ENCODE peak calls at places on chromosomes 6 and 20, in eight cellular contexts. One of them, this sample, is unnamed.

GRCh38 chr6:20644667-20645370 is 110.6 kb downstream of the CDKAL1 start:
- DNase-seq in head of caudate nucleus: no peak
- DNase-seq in tibial nerve: no peak
- DNase-seq in T-helper 1 cell: no peak
- DNase-seq in posterior vena cava: no peak
- DNase-seq in stimulated activated CD4-positive, alpha-beta T cell treated with anti-CD3 and anti-CD28 coated beads, Interleukin-4, amount 100 ng/mL, for 24 hours: no peak
- DNase-seq in NCI-H1105 treated with DMSO at 0.1 percent for 48 hours: no peak
- DNase-seq in KG1: no peak
- DNase-seq in this sample: no peak

GRCh38 chr6:6875818-6876470 is 231.8 kb upstream of the RREB1 start:
- DNase-seq in head of caudate nucleus: no peak
- DNase-seq in tibial nerve: no peak
- DNase-seq in T-helper 1 cell: no peak
- DNase-seq in posterior vena cava: no peak
- DNase-seq in stimulated activated CD4-positive, alpha-beta T cell treated with anti-CD3 and anti-CD28 coated beads, Interleukin-4, amount 100 ng/mL, for 24 hours: no peak
- DNase-seq in NCI-H1105 treated with DMSO at 0.1 percent for 48 hours: no peak
- DNase-seq in KG1: no peak
- DNase-seq in this sample: no peak

GRCh38 chr6:137799950-137800568 is 67.0 kb upstream of the TNFAIP3 start:
- DNase-seq in head of caudate nucleus: no peak
- DNase-seq in tibial nerve: no peak
- DNase-seq in T-helper 1 cell: peak; percentile 67
- DNase-seq in posterior vena cava: no peak
- DNase-seq in stimulated activated CD4-positive, alpha-beta T cell treated with anti-CD3 and anti-CD28 coated beads, Interleukin-4, amount 100 ng/mL, for 24 hours: peak; percentile 74
- DNase-seq in NCI-H1105 treated with DMSO at 0.1 percent for 48 hours: peak; percentile 72
- DNase-seq in KG1: no peak
- DNase-seq in this sample: peak; percentile 40

GRCh38 chr20:667351-668034 is 8.1 kb downstream of the SCRT2 start:
- DNase-seq in head of caudate nucleus: peak; percentile 27
- DNase-seq in tibial nerve: peak; percentile 35
- DNase-seq in T-helper 1 cell: peak; percentile 48
- DNase-seq in posterior vena cava: peak; percentile 87
- DNase-seq in stimulated activated CD4-positive, alpha-beta T cell treated with anti-CD3 and anti-CD28 coated beads, Interleukin-4, amount 100 ng/mL, for 24 hours: peak; percentile 62
- DNase-seq in NCI-H1105 treated with DMSO at 0.1 percent for 48 hours: peak; percentile 14
- DNase-seq in KG1: peak; percentile 9
- DNase-seq in this sample: peak; percentile 50

GRCh38 chr20:37656945-37657344 is 36.9 kb upstream of the CTNNBL1 start:
- DNase-seq in head of caudate nucleus: no peak
- DNase-seq in tibial nerve: no peak
- DNase-seq in T-helper 1 cell: no peak
- DNase-seq in posterior vena cava: no peak
- DNase-seq in stimulated activated CD4-positive, alpha-beta T cell treated with anti-CD3 and anti-CD28 coated beads, Interleukin-4, amount 100 ng/mL, for 24 hours: no peak
- DNase-seq in NCI-H1105 treated with DMSO at 0.1 percent for 48 hours: no peak
- DNase-seq in KG1: no peak
- DNase-seq in this sample: no peak

GRCh38 chr20:20549699-20550098 is 162.7 kb downstream of the RALGAPA2 start:
- DNase-seq in head of caudate nucleus: no peak
- DNase-seq in tibial nerve: no peak
- DNase-seq in T-helper 1 cell: no peak
- DNase-seq in posterior vena cava: no peak
- DNase-seq in stimulated activated CD4-positive, alpha-beta T cell treated with anti-CD3 and anti-CD28 coated beads, Interleukin-4, amount 100 ng/mL, for 24 hours: no peak
- DNase-seq in NCI-H1105 treated with DMSO at 0.1 percent for 48 hours: peak; percentile 42
- DNase-seq in KG1: no peak
- DNase-seq in this sample: no peak

GRCh38 chr6:39366875-39367618 is 44.5 kb upstream of the KCNK16 start:
- DNase-seq in head of caudate nucleus: peak; percentile 68
- DNase-seq in tibial nerve: no peak
- DNase-seq in T-helper 1 cell: no peak
- DNase-seq in posterior vena cava: no peak
- DNase-seq in stimulated activated CD4-positive, alpha-beta T cell treated with anti-CD3 and anti-CD28 coated beads, Interleukin-4, amount 100 ng/mL, for 24 hours: no peak
- DNase-seq in NCI-H1105 treated with DMSO at 0.1 percent for 48 hours: peak; percentile 27
- DNase-seq in KG1: no peak
- DNase-seq in this sample: no peak

GRCh38 chr20:605237-605636 is 4.9 kb downstream of the TCF15 start:
- DNase-seq in head of caudate nucleus: no peak
- DNase-seq in tibial nerve: no peak
- DNase-seq in T-helper 1 cell: no peak
- DNase-seq in posterior vena cava: peak; percentile 11
- DNase-seq in stimulated activated CD4-positive, alpha-beta T cell treated with anti-CD3 and anti-CD28 coated beads, Interleukin-4, amount 100 ng/mL, for 24 hours: no peak
- DNase-seq in NCI-H1105 treated with DMSO at 0.1 percent for 48 hours: no peak
- DNase-seq in KG1: no peak
- DNase-seq in this sample: no peak

GRCh38 chr6:80469977-80470376 is 363.5 kb downstream of the BCKDHB start:
- DNase-seq in head of caudate nucleus: no peak
- DNase-seq in tibial nerve: no peak
- DNase-seq in T-helper 1 cell: no peak
- DNase-seq in posterior vena cava: no peak
- DNase-seq in stimulated activated CD4-positive, alpha-beta T cell treated with anti-CD3 and anti-CD28 coated beads, Interleukin-4, amount 100 ng/mL, for 24 hours: no peak
- DNase-seq in NCI-H1105 treated with DMSO at 0.1 percent for 48 hours: no peak
- DNase-seq in KG1: no peak
- DNase-seq in this sample: no peak

GRCh38 chr6:19664878-19665715 is 172.1 kb upstream of the ID4 start:
- DNase-seq in head of caudate nucleus: no peak
- DNase-seq in tibial nerve: no peak
- DNase-seq in T-helper 1 cell: no peak
- DNase-seq in posterior vena cava: no peak
- DNase-seq in stimulated activated CD4-positive, alpha-beta T cell treated with anti-CD3 and anti-CD28 coated beads, Interleukin-4, amount 100 ng/mL, for 24 hours: no peak
- DNase-seq in NCI-H1105 treated with DMSO at 0.1 percent for 48 hours: no peak
- DNase-seq in KG1: no peak
- DNase-seq in this sample: no peak

GRCh38 chr6:30263734-30264133 is 50.5 kb upstream of the TRIM26 start:
- DNase-seq in head of caudate nucleus: no peak
- DNase-seq in tibial nerve: no peak
- DNase-seq in T-helper 1 cell: no peak
- DNase-seq in posterior vena cava: no peak
- DNase-seq in stimulated activated CD4-positive, alpha-beta T cell treated with anti-CD3 and anti-CD28 coated beads, Interleukin-4, amount 100 ng/mL, for 24 hours: no peak
- DNase-seq in NCI-H1105 treated with DMSO at 0.1 percent for 48 hours: no peak
- DNase-seq in KG1: no peak
- DNase-seq in this sample: no peak

GRCh38 chr6:139853302-139853992 is 479.0 kb upstream of the CITED2 start:
- DNase-seq in head of caudate nucleus: no peak
- DNase-seq in tibial nerve: no peak
- DNase-seq in T-helper 1 cell: no peak
- DNase-seq in posterior vena cava: no peak
- DNase-seq in stimulated activated CD4-positive, alpha-beta T cell treated with anti-CD3 and anti-CD28 coated beads, Interleukin-4, amount 100 ng/mL, for 24 hours: no peak
- DNase-seq in NCI-H1105 treated with DMSO at 0.1 percent for 48 hours: no peak
- DNase-seq in KG1: no peak
- DNase-seq in this sample: no peak

GRCh38 chr6:44977406-44977740 is 350.8 kb upstream of the RUNX2 start:
- DNase-seq in head of caudate nucleus: no peak
- DNase-seq in tibial nerve: no peak
- DNase-seq in T-helper 1 cell: no peak
- DNase-seq in posterior vena cava: no peak
- DNase-seq in stimulated activated CD4-positive, alpha-beta T cell treated with anti-CD3 and anti-CD28 coated beads, Interleukin-4, amount 100 ng/mL, for 24 hours: no peak
- DNase-seq in NCI-H1105 treated with DMSO at 0.1 percent for 48 hours: no peak
- DNase-seq in KG1: no peak
- DNase-seq in this sample: no peak

GRCh38 chr6:37209461-37210205 is 39.7 kb downstream of the PIM1 start:
- DNase-seq in head of caudate nucleus: no peak
- DNase-seq in tibial nerve: no peak
- DNase-seq in T-helper 1 cell: peak; percentile 48
- DNase-seq in posterior vena cava: no peak
- DNase-seq in stimulated activated CD4-positive, alpha-beta T cell treated with anti-CD3 and anti-CD28 coated beads, Interleukin-4, amount 100 ng/mL, for 24 hours: peak; percentile 36
- DNase-seq in NCI-H1105 treated with DMSO at 0.1 percent for 48 hours: no peak
- DNase-seq in KG1: no peak
- DNase-seq in this sample: peak; percentile 15

GRCh38 chr20:2004171-2004570 is 10.3 kb upstream of the PDYN start:
- DNase-seq in head of caudate nucleus: peak; percentile 35
- DNase-seq in tibial nerve: no peak
- DNase-seq in T-helper 1 cell: no peak
- DNase-seq in posterior vena cava: no peak
- DNase-seq in stimulated activated CD4-positive, alpha-beta T cell treated with anti-CD3 and anti-CD28 coated beads, Interleukin-4, amount 100 ng/mL, for 24 hours: no peak
- DNase-seq in NCI-H1105 treated with DMSO at 0.1 percent for 48 hours: no peak
- DNase-seq in KG1: no peak
- DNase-seq in this sample: no peak

GRCh38 chr20:36988494-36988966 is 37.0 kb upstream of the SAMHD1 start:
- DNase-seq in head of caudate nucleus: no peak
- DNase-seq in tibial nerve: no peak
- DNase-seq in T-helper 1 cell: no peak
- DNase-seq in posterior vena cava: no peak
- DNase-seq in stimulated activated CD4-positive, alpha-beta T cell treated with anti-CD3 and anti-CD28 coated beads, Interleukin-4, amount 100 ng/mL, for 24 hours: no peak
- DNase-seq in NCI-H1105 treated with DMSO at 0.1 percent for 48 hours: peak; percentile 5
- DNase-seq in KG1: no peak
- DNase-seq in this sample: no peak

GRCh38 chr20:50758469-50758868 is 27.1 kb downstream of the PARD6B start:
- DNase-seq in head of caudate nucleus: no peak
- DNase-seq in tibial nerve: no peak
- DNase-seq in T-helper 1 cell: no peak
- DNase-seq in posterior vena cava: no peak
- DNase-seq in stimulated activated CD4-positive, alpha-beta T cell treated with anti-CD3 and anti-CD28 coated beads, Interleukin-4, amount 100 ng/mL, for 24 hours: no peak
- DNase-seq in NCI-H1105 treated with DMSO at 0.1 percent for 48 hours: no peak
- DNase-seq in KG1: no peak
- DNase-seq in this sample: no peak

GRCh38 chr20:10640897-10641296 is 32.9 kb downstream of the JAG1 start:
- DNase-seq in head of caudate nucleus: no peak
- DNase-seq in tibial nerve: no peak
- DNase-seq in T-helper 1 cell: no peak
- DNase-seq in posterior vena cava: no peak
- DNase-seq in stimulated activated CD4-positive, alpha-beta T cell treated with anti-CD3 and anti-CD28 coated beads, Interleukin-4, amount 100 ng/mL, for 24 hours: no peak
- DNase-seq in NCI-H1105 treated with DMSO at 0.1 percent for 48 hours: no peak
- DNase-seq in KG1: no peak
- DNase-seq in this sample: no peak

This sample was measured in stimulated activated naive CD4-positive, alpha-beta T cell treated with Interleukin-2 at 50 U/mL for 16 hours.